ENCODE peak calls at places on chromosomes 5 and 9, in four cellular contexts. L is AG10803, A is AG09309, O is AG04450. D is an unnamed sample.

GRCh38 chr9:107172979-107173347 is 110.1 kb upstream of the RAD23B start:
- DNase-seq in L (no peak), A (no peak), O (no peak), D (no peak)

GRCh38 chr5:31531888-31532710 is at the start of the genes C5orf22 and DROSHA:
- DNase-seq in L (peak), A (peak), O (peak), D (peak)

GRCh38 chr9:135698236-135698635 is 1.0 kb downstream of the SOHLH1 start:
- DNase-seq in L (no peak), A (no peak), O (no peak), D (no peak)

GRCh38 chr9:75106856-75107255 is 18.5 kb downstream of the OSTF1 start:
- DNase-seq in L (peak), A (no peak), O (no peak), D (no peak)

GRCh38 chr9:85740821-85741111 is 988 bp downstream of the AGTPBP1 start:
- DNase-seq in L (no peak), A (no peak), O (no peak), D (no peak)

GRCh38 chr5:42531611-42532010 is 108.4 kb downstream of the GHR start:
- DNase-seq in L (peak), A (no peak), O (no peak), D (no peak)

GRCh38 chr9:10366171-10366779 is 246.5 kb downstream of the PTPRD start:
- DNase-seq in L (peak), A (no peak), O (no peak), D (no peak)

GRCh38 chr9:128153117-128153946 is 4.1 kb downstream of the LCN2 start:
- DNase-seq in L (no peak), A (no peak), O (no peak), D (no peak)

GRCh38 chr5:40801771-40802562 is 3.8 kb upstream of the PRKAA1 start:
- DNase-seq in L (no peak), A (no peak), O (no peak), D (no peak)
- H3K4me3 ChIP-seq in L (no peak), A (no peak), O (no peak), D (no peak)

GRCh38 chr9:27818348-27818747 is 245.1 kb upstream of the C9orf72 start:
- DNase-seq in L (no peak), A (no peak), O (no peak), D (no peak)

GRCh38 chr9:27817747-27818146 is 244.5 kb upstream of the C9orf72 start:
- DNase-seq in L (no peak), A (no peak), O (no peak), D (no peak)
- H3K4me3 ChIP-seq in L (no peak), A (no peak), O (no peak), D (no peak)

DNA sequence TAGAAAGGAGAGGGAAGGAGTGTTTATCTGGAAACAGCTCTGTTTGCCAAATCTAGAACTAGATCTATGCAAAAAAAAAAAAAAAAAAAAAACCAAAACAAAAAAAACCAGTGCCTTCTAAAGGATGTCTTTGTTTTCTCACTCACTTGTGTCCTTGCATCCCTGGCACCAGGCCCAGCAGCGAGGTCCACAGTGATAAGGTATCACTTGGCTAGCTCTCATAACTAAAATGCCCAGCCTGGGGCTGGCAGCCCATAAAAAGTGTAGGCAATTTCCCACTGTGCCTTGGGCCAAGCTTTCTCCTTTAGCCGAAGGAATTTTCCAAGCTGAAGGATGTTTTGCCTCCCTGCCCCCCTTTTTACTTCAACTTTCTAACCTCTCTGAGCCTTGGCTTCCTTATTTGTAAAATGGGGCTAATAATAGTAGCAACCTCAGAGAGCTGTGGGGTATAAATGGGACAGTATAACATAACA is 20.8 kb downstream of the RGS3 start:
- DNase-seq in L (no peak), A (no peak), O (no peak), D (no peak)
- H3K4me3 ChIP-seq in L (no peak), A (no peak), O (no peak), D (no peak)

DNA sequence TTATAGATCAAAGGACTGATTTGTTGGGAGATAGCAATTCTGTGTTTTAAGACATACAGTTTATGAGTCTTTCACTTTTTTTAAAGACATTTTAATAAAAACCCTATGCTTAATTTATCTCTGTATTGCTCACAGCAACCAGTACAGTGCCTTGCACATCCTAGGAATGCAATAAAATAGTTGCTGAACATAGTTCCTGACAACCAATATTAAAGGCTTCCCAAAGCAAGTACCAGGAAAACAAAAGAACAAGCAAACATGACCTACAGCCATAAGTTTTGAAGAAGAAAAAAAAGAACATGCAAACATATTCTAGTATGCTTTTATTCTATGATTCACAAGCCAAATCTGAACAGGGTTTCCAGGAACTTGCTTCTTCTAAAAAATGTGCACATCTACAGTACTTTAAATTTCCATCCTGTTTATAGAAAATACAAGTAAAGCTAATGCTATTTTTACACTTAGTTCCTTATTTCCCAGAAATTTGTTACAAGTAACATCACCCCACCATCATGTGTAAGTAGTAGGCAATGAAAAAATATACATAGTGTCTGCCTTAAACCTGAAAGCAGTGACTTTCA is 4.5 kb downstream of the CEMIP2 start:
- DNase-seq in L (peak), A (peak), O (no peak), D (no peak)
- H3K4me3 ChIP-seq in L (peak), A (no peak), O (peak), D (no peak)

GRCh38 chr9:93248373-93248772 is 64.4 kb downstream of the WNK2 start:
- DNase-seq in L (no peak), A (no peak), O (no peak), D (no peak)

GRCh38 chr9:93247892-93248291 is 64.0 kb downstream of the WNK2 start:
- DNase-seq in L (no peak), A (no peak), O (no peak), D (no peak)

GRCh38 chr9:93252116-93252780 is 68.3 kb downstream of the WNK2 start:
- DNase-seq in L (no peak), A (no peak), O (no peak), D (no peak)

GRCh38 chr9:93252781-93253530 is 69.0 kb downstream of the WNK2 start:
- DNase-seq in L (no peak), A (no peak), O (no peak), D (no peak)

GRCh38 chr9:93250185-93250584 is 66.2 kb downstream of the WNK2 start:
- DNase-seq in L (no peak), A (no peak), O (no peak), D (no peak)
- H3K4me3 ChIP-seq in L (no peak), A (no peak), O (no peak), D (no peak)